ENCODE peak calls at places on chromosomes 6 and 20, in four cellular contexts. E is neural progenitor cell, D is epithelial cell of esophagus, W is HFFc6. Z is an unnamed sample.
A peak's percentile ranks its signal among the peaks of the same experiment; 100 is the strongest.

GRCh38 chr20:1539816-1540215 is 17.7 kb downstream of the SIRPD start:
- DNase-seq in D (no peak), W (no peak), E (no peak), Z (no peak)

GRCh38 chr20:58478141-58478805 is 36.9 kb downstream of the APCDD1L start:
- DNase-seq in E (no peak), W (peak; percentile 13), D (peak; percentile 54), Z (no peak)

GRCh38 chr6:133504761-133505160 is 263.6 kb downstream of the EYA4 start:
- DNase-seq in D (no peak), W (no peak), E (no peak), Z (no peak)

GRCh38 chr6:147170269-147170668 is 33.9 kb upstream of the STXBP5 start:
- DNase-seq in E (no peak), W (peak; percentile 85), D (peak; percentile 86), Z (no peak)

GRCh38 chr6:170227996-170228550 is 62.8 kb downstream of the DLL1 start:
- DNase-seq in D (no peak), W (no peak), E (no peak), Z (no peak)

GRCh38 chr20:58310291-58310782 is 822 bp downstream of the RAB22A start:
- DNase-seq in E (no peak), W (peak; percentile 4), D (peak; percentile 59), Z (no peak)

GRCh38 chr6:54118117-54118516 is 6.9 kb downstream of the MLIP start:
- DNase-seq in D (no peak), W (no peak), E (no peak), Z (no peak)

GRCh38 chr6:134372603-134373281 is 54.8 kb upstream of the SGK1 start:
- DNase-seq in E (no peak), W (no peak), D (peak; percentile 68), Z (no peak)

GRCh38 chr20:32982617-32983458 is 21.4 kb downstream of the SUN5 start:
- DNase-seq in D (no peak), E (no peak), W (no peak), Z (no peak)

GRCh38 chr20:25053207-25054132 is 4.5 kb downstream of the ACSS1 start:
- DNase-seq in D (no peak), E (no peak), W (no peak), Z (no peak)

GRCh38 chr6:41039060-41039998 is at the start of gene UNC5CL:
- DNase-seq in D (peak; percentile 72), E (peak; percentile 63), W (peak; percentile 31), Z (no peak)

GRCh38 chr6:37456126-37456525 is 23.1 kb downstream of the CMTR1 start:
- DNase-seq in D (peak; percentile 75), E (no peak), W (peak; percentile 86), Z (no peak)

GRCh38 chr20:51749674-51750036 is 18.5 kb downstream of the ATP9A start:
- DNase-seq in D (peak; percentile 66), W (peak; percentile 65), E (no peak), Z (no peak)

GRCh38 chr6:35624341-35625070 is 64.2 kb downstream of the FKBP5 start:
- DNase-seq in E (no peak), D (no peak), W (no peak), Z (no peak)
- TF ChIP-seq CTCF in E (peak; percentile 26), D (peak; percentile 16), W (peak; percentile 74), Z (peak; percentile 45)

GRCh38 chr6:160520043-160520904 is 143.8 kb downstream of the LPA start:
- DNase-seq in D (peak; percentile 29), E (peak; percentile 83), W (peak; percentile 60), Z (peak; percentile 93)
- TF ChIP-seq CTCF in D (no peak), E (no peak), W (peak; percentile 57), Z (peak; percentile 32)

GRCh38 chr20:9617940-9618339 is 103.5 kb downstream of the LAMP5 start:
- DNase-seq in D (peak; percentile 78), W (peak; percentile 5), E (peak; percentile 59), Z (no peak)
- TF ChIP-seq CTCF in D (peak; percentile 83), W (peak; percentile 31), E (peak; percentile 68), Z (peak; percentile 42)

GRCh38 chr20:50646483-50646996 is 44.8 kb downstream of the RIPOR3 start:
- DNase-seq in E (no peak), W (no peak), D (peak; percentile 71), Z (no peak)
- TF ChIP-seq CTCF in E (no peak), W (peak; percentile 68), D (peak; percentile 35), Z (peak; percentile 37)

GRCh38 chr6:163159689-163160088 is 254.8 kb upstream of the QKI start:
- DNase-seq in E (no peak), D (no peak), W (no peak), Z (no peak)
- TF ChIP-seq CTCF in E (no peak), D (no peak), W (no peak), Z (no peak)

GRCh38 chr6:70997379-70997778 is 40.5 kb upstream of the B3GAT2 start:
- DNase-seq in W (no peak), D (no peak), E (no peak), Z (no peak)
- TF ChIP-seq CTCF in W (no peak), D (no peak), E (no peak), Z (no peak)

Z was measured in osteocyte.